ENCODE peak calls at places on chromosomes 13 and 19, in ten cellular contexts. J is sigmoid colon; O is body of pancreas; F is CD4-positive, alpha-beta T cell; S is PC-9; G is MCF 10A; I is Peyer's patch; A is D721Med; Q is testis; V is tibial artery. B is an unnamed sample.

GRCh38 chr19:19552811-19553210 is 14.7 kb downstream of the CILP2 start:
- DNase-seq in J (no peak), O (peak; percentile 29), F (no peak), S (no peak), G (peak; percentile 44), I (no peak), A (no peak), Q (no peak), V (no peak), B (no peak)

GRCh38 chr13:69948016-69948415 is 159.6 kb upstream of the ATXN8OS start:
- DNase-seq in J (no peak), O (no peak), F (no peak), S (no peak), G (no peak), I (no peak), A (no peak), Q (no peak), V (no peak), B (no peak)

GRCh38 chr13:25249001-25249543 is 38.2 kb downstream of the MTMR6 start:
- DNase-seq in J (no peak), O (no peak), F (no peak), S (no peak), G (peak; percentile 26), I (no peak), A (no peak), Q (no peak), V (no peak), B (peak; percentile 74)

GRCh38 chr19:58196911-58197616 is 14.2 kb downstream of the ZNF274 start:
- DNase-seq in J (no peak), O (no peak), F (no peak), S (peak; percentile 71), G (peak; percentile 36), I (no peak), A (no peak), Q (no peak), V (no peak), B (peak; percentile 43)

GRCh38 chr13:98265669-98266551 is 88.8 kb upstream of the RNF113B start:
- DNase-seq in J (no peak), O (peak; percentile 76), F (no peak), S (no peak), G (no peak), I (no peak), A (no peak), Q (peak; percentile 36), V (no peak), B (peak; percentile 30)

GRCh38 chr13:109154146-109154545 is 524.7 kb downstream of the MYO16 start:
- DNase-seq in J (no peak), O (no peak), F (no peak), S (peak; percentile 50), G (peak; percentile 74), I (no peak), A (no peak), Q (peak; percentile 44), V (no peak), B (peak; percentile 41)

GRCh38 chr19:31548941-31549340 is 199.7 kb upstream of the TSHZ3 start:
- DNase-seq in J (peak; percentile 27), O (peak; percentile 14), F (no peak), S (no peak), G (no peak), I (no peak), A (no peak), Q (peak; percentile 53), V (no peak), B (peak; percentile 54)

GRCh38 chr19:45528744-45529453 is 21.6 kb downstream of the VASP start:
- DNase-seq in J (no peak), O (peak; percentile 74), F (no peak), S (peak; percentile 85), G (peak; percentile 29), I (no peak), A (no peak), Q (peak; percentile 48), V (no peak), B (peak; percentile 27)

GRCh38 chr19:30217461-30217860 is 154.7 kb upstream of the ZNF536 start:
- DNase-seq in J (no peak), O (no peak), F (no peak), S (no peak), G (no peak), I (no peak), A (no peak), Q (peak; percentile 51), V (no peak), B (no peak)

GRCh38 chr13:91346848-91347211 is 657 bp upstream of the MIR17HG start:
- DNase-seq in J (no peak), O (peak; percentile 55), F (peak; percentile 23), S (no peak), G (no peak), I (peak; percentile 40), A (no peak), Q (no peak), V (no peak), B (no peak)

DNA sequence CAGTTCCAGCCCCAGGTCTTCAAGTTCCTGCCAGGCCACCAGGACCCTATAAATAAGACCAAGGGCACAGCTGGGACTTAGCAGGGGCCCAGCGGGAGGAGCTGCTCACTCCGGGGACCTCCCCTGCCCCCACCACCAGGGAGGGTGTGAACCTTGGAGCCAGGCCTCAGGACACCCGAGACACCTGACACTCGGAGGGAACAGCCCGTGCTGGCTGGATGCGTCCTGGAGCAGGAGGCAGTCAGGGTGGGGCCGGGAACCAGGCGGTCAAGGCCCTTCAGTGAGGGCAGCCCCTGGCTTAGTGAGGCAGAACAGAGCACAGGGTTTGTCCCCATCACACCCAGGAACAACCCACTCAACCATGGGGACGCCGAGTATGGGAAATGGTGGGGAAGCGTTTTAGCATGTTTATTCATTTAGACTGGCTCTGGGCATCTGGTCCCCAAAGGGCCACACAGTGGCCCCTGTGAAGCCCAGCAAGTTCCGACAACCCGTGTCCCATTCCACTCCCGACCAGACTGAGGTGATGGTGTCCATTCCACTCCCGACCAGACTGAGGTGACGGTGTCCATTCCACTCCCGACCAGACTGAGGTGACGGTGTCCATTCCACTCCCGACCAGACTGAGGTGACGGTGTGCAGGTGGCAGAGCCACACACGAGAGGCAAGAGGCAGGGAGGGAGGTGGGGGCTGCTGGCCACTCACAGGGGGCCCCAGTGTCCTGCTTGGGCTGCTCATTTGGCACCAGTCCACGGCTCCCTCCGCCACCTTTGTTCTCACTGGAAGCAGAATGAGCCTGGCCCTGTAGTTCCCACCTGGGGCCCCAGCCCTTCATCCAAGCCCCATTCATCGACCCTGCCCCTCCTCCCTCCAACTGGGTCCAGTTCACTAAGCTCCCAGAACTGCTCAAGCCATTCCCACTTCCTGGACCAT is 2.2 kb upstream of the MIDN start:
- DNase-seq in J (peak; percentile 90), O (peak; percentile 77), F (no peak), S (no peak), G (no peak), I (no peak), A (no peak), Q (peak; percentile 88), V (peak; percentile 96), B (no peak)
- TF ChIP-seq CTCF in J (no peak), O (no peak), F (no peak), S (no peak), G (no peak), I (peak; percentile 12), A (no peak), Q (no peak), V (no peak), B (no peak)

GRCh38 chr19:5466814-5467291 is 11.6 kb downstream of the ZNRF4 start:
- DNase-seq in J (no peak), O (peak; percentile 27), F (no peak), S (no peak), G (peak; percentile 70), I (no peak), A (no peak), Q (no peak), V (no peak), B (no peak)

GRCh38 chr19:5470264-5470671 is 15.1 kb downstream of the ZNRF4 start:
- DNase-seq in J (no peak), O (no peak), F (no peak), S (peak; percentile 87), G (peak; percentile 63), I (no peak), A (no peak), Q (no peak), V (no peak), B (no peak)

GRCh38 chr19:5477451-5478215 is 22.4 kb downstream of the ZNRF4 start:
- DNase-seq in J (no peak), O (no peak), F (no peak), S (no peak), G (no peak), I (no peak), A (no peak), Q (no peak), V (no peak), B (no peak)

GRCh38 chr19:5472303-5472702 is 17.1 kb downstream of the ZNRF4 start:
- DNase-seq in J (no peak), O (no peak), F (no peak), S (no peak), G (no peak), I (no peak), A (no peak), Q (no peak), V (no peak), B (no peak)
- TF ChIP-seq CTCF in J (no peak), O (no peak), F (no peak), S (no peak), G (no peak), I (no peak), A (no peak), Q (no peak), V (no peak), B (no peak)

GRCh38 chr19:7926021-7926726 is at the start of gene CTXN1:
- DNase-seq in J (peak; percentile 88), O (peak; percentile 80), F (peak; percentile 65), S (no peak), G (peak; percentile 56), I (peak; percentile 67), A (peak; percentile 84), Q (peak; percentile 83), V (peak; percentile 84), B (peak; percentile 36)

GRCh38 chr19:7928741-7929701 is 3.1 kb upstream of the CTXN1 start:
- DNase-seq in J (peak; percentile 92), O (peak; percentile 62), F (peak; percentile 45), S (peak; percentile 89), G (peak; percentile 82), I (peak; percentile 39), A (no peak), Q (no peak), V (peak; percentile 89), B (peak; percentile 87)

GRCh38 chr19:7926727-7927604 is 1.0 kb upstream of the CTXN1 start:
- DNase-seq in J (no peak), O (no peak), F (no peak), S (no peak), G (no peak), I (no peak), A (no peak), Q (no peak), V (no peak), B (no peak)

GRCh38 chr19:7928334-7928706 is 2.4 kb upstream of the CTXN1 start:
- DNase-seq in J (no peak), O (no peak), F (no peak), S (no peak), G (no peak), I (no peak), A (no peak), Q (no peak), V (peak; percentile 74), B (peak; percentile 43)

GRCh38 chr19:7927605-7928333 is 1.8 kb upstream of the CTXN1 start:
- DNase-seq in J (no peak), O (no peak), F (no peak), S (no peak), G (no peak), I (no peak), A (no peak), Q (no peak), V (peak; percentile 78), B (no peak)
- TF ChIP-seq CTCF in J (no peak), O (no peak), F (no peak), S (no peak), G (no peak), I (no peak), A (no peak), Q (no peak), V (no peak), B (no peak)

GRCh38 chr19:12495002-12495802 is 10.6 kb upstream of the ZNF709 start:
- DNase-seq in J (peak; percentile 97), O (peak; percentile 98), F (peak; percentile 89), S (peak; percentile 84), G (peak; percentile 70), I (peak; percentile 96), A (peak; percentile 73), Q (peak; percentile 97), V (peak; percentile 97), B (peak; percentile 74)
- TF ChIP-seq CTCF in J (no peak), O (peak; percentile 22), F (peak; percentile 47), S (no peak), G (no peak), I (peak; percentile 50), A (peak; percentile 47), Q (no peak), V (no peak), B (no peak)

B was measured in fibroblast of mammary gland.